ENCODE peak calls at places on chromosome X, in five cellular contexts. F is pancreas, X is SK-N-MC, S is psoas muscle, P is BE2C. T is an unnamed sample.

GRCh38 chrX:71606536-71607216 is 11.6 kb downstream of the CXCR3 start:
- DNase-seq in F (no peak), X (no peak), S (no peak), P (no peak), T (no peak)

GRCh38 chrX:95893632-95894031 is 791.0 kb upstream of the DIAPH2 start:
- DNase-seq in F (no peak), X (no peak), S (no peak), P (no peak), T (no peak)

GRCh38 chrX:134158821-134159512 is 78.0 kb upstream of the CCDC160 start:
- DNase-seq in F (no peak), X (no peak), S (no peak), P (no peak), T (no peak)

GRCh38 chrX:49120104-49120503 is 3.4 kb downstream of the GPKOW start:
- DNase-seq in F (no peak), X (no peak), S (no peak), P (no peak), T (no peak)

GRCh38 chrX:37926700-37927099 is 79.3 kb upstream of the DYNLT3 start:
- DNase-seq in F (no peak), X (no peak), S (no peak), P (no peak), T (no peak)

GRCh38 chrX:38351346-38351745 is 1.1 kb upstream of the OTC start:
- DNase-seq in F (no peak), X (no peak), S (no peak), P (no peak), T (no peak)

GRCh38 chrX:105552395-105552794 is 269.9 kb upstream of the NRK start:
- DNase-seq in F (no peak), X (no peak), S (no peak), P (no peak), T (no peak)

GRCh38 chrX:88937616-88938015 is 190.6 kb downstream of the CPXCR1 start:
- DNase-seq in F (no peak), X (no peak), S (no peak), P (no peak), T (no peak)

GRCh38 chrX:120575379-120576114 is 14.8 kb upstream of the CUL4B start:
- DNase-seq in F (no peak), X (no peak), S (no peak), P (no peak), T (no peak)

GRCh38 chrX:136767104-136767941 is 13.4 kb downstream of the ARHGEF6 start:
- DNase-seq in F (peak; percentile 64), X (no peak), S (peak; percentile 72), P (peak; percentile 78), T (peak; percentile 22)

GRCh38 chrX:22389544-22390243 is 117.0 kb downstream of the CBLL2 start:
- DNase-seq in F (no peak), X (no peak), S (no peak), P (no peak), T (no peak)

GRCh38 chrX:125810856-125811255 is 355.2 kb downstream of the DCAF12L2 start:
- DNase-seq in F (no peak), X (no peak), S (no peak), P (no peak), T (no peak)

GRCh38 chrX:66163849-66164401 is at the start of gene HEPH:
- DNase-seq in F (no peak), X (no peak), S (no peak), P (no peak), T (peak; percentile 35)

GRCh38 chrX:97294016-97294415 is 410.3 kb downstream of the RPA4 start:
- DNase-seq in F (no peak), X (no peak), S (no peak), P (no peak), T (no peak)

GRCh38 chrX:16839852-16840460 is 30.2 kb downstream of the RBBP7 start:
- DNase-seq in F (no peak), X (no peak), S (peak; percentile 20), P (no peak), T (peak; percentile 25)

GRCh38 chrX:16836371-16836770 is 33.8 kb downstream of the RBBP7 start:
- DNase-seq in F (no peak), X (no peak), S (peak; percentile 37), P (peak; percentile 40), T (no peak)

GRCh38 chrX:16838202-16839066 is 31.7 kb downstream of the RBBP7 start:
- DNase-seq in F (no peak), X (no peak), S (peak; percentile 26), P (no peak), T (no peak)

GRCh38 chrX:16842684-16843083 is 27.5 kb downstream of the RBBP7 start:
- DNase-seq in F (no peak), X (no peak), S (no peak), P (no peak), T (no peak)

DNA sequence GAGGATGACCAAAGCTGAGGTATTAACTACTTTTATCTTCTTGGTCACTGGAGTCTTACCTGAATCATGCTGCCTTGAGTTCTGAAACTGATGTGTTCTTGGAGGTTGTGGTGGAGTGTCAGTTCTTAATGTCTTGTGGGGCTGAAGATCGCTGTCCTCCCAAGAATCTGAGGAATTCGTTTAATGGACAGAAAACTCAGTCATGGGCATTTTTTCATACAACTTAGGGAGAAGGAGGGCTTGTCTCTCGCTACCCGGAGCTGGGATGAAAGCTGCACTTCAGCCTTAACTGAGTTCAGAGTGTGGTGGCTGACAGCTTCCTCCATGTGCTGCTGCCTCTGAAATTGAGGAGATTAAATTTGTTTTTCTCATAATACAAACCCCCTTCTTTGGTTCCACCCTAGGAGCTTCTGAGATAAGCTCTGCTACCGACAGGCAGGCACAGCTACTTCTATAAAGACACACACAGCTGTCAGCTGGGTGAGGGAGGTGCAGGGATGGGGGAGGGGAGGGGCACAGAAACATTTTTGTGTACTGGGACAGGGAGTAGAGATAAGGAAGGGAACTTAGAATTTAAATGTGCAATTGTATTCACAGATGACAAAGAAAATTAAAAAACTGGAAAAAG is 30.8 kb downstream of the RBBP7 start:
- DNase-seq in F (no peak), X (no peak), S (no peak), P (no peak), T (no peak)
- H3K36me3 ChIP-seq in F (no peaks in the 10 kb centered on the region), X (peaks cover 62% of the 10 kb centered on the region), S (peaks cover 65% of the 10 kb centered on the region), P (peaks cover 49% of the 10 kb centered on the region), T (peaks cover 83% of the 10 kb centered on the region)

GRCh38 chrX:2383144-2383543 is 117.6 kb downstream of the DHRSX start:
- DNase-seq in F (no peak), X (no peak), S (no peak), P (no peak), T (no peak)

GRCh38 chrX:2383735-2384134 is 117.0 kb downstream of the DHRSX start:
- DNase-seq in F (no peak), X (no peak), S (no peak), P (no peak), T (no peak)

GRCh38 chrX:2385224-2385623 is 115.6 kb downstream of the DHRSX start:
- DNase-seq in F (no peak), X (no peak), S (no peak), P (no peak), T (no peak)

GRCh38 chrX:2387614-2388239 is 113.0 kb downstream of the DHRSX start:
- DNase-seq in F (no peak), X (no peak), S (no peak), P (no peak), T (no peak)

GRCh38 chrX:2384486-2384885 is 116.3 kb downstream of the DHRSX start:
- DNase-seq in F (no peak), X (no peak), S (no peak), P (no peak), T (no peak)
- H3K36me3 ChIP-seq in F (no peaks in the 10 kb centered on the region), X (peaks cover 5% of the 10 kb centered on the region), S (no peaks in the 10 kb centered on the region), P (no peaks in the 10 kb centered on the region), T (no peaks in the 10 kb centered on the region)

DNA sequence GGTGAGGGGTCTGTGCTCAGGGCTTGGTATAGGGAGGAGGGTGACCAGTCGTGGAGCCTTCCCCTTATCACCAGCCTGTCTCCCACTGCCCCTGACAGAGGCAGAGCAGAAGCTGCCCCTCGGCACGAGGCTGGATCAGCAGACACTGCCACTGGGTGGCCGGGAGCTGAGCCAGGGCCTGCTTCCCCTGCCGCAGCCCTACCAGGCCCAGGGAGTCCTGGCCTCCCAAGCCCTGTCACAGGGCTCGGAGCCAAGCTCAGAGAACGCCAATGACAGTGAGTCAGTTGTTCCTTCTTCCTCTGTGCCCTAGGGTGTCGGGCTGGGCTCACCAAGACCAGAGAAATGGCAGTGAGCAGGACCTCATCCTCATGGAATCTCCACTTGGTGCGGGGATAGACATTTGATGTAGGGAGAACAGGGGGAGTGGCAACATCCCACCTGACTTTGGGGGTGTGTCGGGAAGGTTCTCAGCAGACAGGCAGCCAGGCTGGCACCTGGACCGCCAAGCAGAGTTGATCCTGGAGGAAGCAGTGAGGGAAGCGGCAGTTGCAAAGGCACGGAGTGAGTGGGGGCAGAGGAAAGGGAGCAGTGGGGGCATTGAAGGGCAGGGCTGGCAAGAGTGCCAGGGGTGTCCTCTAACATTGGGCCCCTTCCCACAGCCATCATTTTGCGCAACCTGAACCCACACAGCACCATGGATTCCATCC is 14.3 kb upstream of the UBA1 start:
- DNase-seq in F (no peak), X (no peak), S (peak; percentile 70), P (no peak), T (no peak)
- H3K36me3 ChIP-seq in F (peaks cover 4% of the 10 kb centered on the region), X (peaks cover 42% of the 10 kb centered on the region), S (peaks cover 73% of the 10 kb centered on the region), P (peaks cover 46% of the 10 kb centered on the region), T (peaks cover 88% of the 10 kb centered on the region)

DNA sequence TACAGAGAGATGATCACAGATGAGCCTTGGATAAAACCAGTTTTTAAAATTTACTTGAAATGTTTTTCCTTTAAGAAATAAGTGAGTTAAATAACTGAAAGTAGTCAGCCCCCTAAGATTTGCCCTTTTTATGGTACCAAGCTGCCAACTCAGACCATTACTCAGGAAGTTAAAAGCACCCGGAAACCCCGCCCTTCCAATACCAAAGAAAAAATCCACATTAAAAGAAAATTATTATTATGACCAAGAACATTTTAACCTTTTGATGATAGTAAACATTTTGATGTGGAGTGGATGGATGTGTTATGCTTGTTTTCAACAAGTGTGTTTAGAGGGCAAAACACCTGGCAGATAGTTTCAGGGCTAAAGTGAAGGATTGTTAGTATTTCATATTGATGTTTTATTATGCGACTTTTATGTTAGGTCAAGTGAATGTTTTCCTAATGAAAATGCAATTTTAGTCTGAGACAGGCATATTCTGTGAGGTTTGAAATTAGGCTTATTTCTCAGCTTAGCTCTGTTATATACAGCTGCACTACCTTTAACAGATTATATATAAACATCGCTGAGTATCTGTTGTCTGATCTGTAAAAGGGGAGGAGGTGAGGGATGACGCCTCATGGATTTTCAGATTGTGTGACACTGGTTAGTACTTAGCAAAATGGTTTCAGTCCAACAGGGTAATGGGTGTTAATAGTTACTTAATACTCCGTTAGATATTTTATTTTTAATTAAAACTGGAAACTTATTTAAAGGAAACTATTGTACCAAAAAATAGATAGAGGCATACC is 89.0 kb downstream of the KDM6A start:
- DNase-seq in F (no peak), X (no peak), S (no peak), P (no peak), T (no peak)
- H3K36me3 ChIP-seq in F (no peaks in the 10 kb centered on the region), X (peaks cover 9% of the 10 kb centered on the region), S (no peaks in the 10 kb centered on the region), P (no peaks in the 10 kb centered on the region), T (peaks cover 40% of the 10 kb centered on the region)

GRCh38 chrX:47172549-47172948 is 21.1 kb upstream of the UBA1 start:
- DNase-seq in F (no peak), X (no peak), S (no peak), P (no peak), T (no peak)
- H3K36me3 ChIP-seq in F (peaks cover 5% of the 10 kb centered on the region), X (peaks cover 18% of the 10 kb centered on the region), S (peaks cover 51% of the 10 kb centered on the region), P (peaks cover 49% of the 10 kb centered on the region), T (peaks cover 90% of the 10 kb centered on the region)

GRCh38 chrX:152850465-152850864 is 19.6 kb downstream of the NSDHL start:
- DNase-seq in F (no peak), X (no peak), S (no peak), P (no peak), T (no peak)
- H3K36me3 ChIP-seq in F (no peaks in the 10 kb centered on the region), X (peaks cover 16% of the 10 kb centered on the region), S (peaks cover 11% of the 10 kb centered on the region), P (peaks cover 3% of the 10 kb centered on the region), T (peaks cover 43% of the 10 kb centered on the region)

T was measured in NT2/D1.